ENCODE peak calls at places on chromosomes 4 and X, in six cellular contexts. E is IMR-90, B is H9, L is H1, D is neuronal stem cell, O is trophoblast cell. S is an unnamed sample.

GRCh38 chr4:164239976-164240375 is 514.0 kb upstream of the SMIM31 start:
- DNase-seq in E (no peak), B (no peak), L (no peak), D (no peak), O (peak), S (no peak)

GRCh38 chrX:103373581-103373980 is 2.8 kb upstream of the BEX3 start:
- DNase-seq in E (no peak), B (no peak), L (no peak), D (no peak), O (no peak), S (no peak)

GRCh38 chr4:175419120-175419774 is 392.8 kb downstream of the GPM6A start:
- DNase-seq in E (peak), B (no peak), L (no peak), D (no peak), O (peak), S (peak)

GRCh38 chr4:9808077-9808476 is 26.6 kb downstream of the DRD5 start:
- DNase-seq in E (no peak), B (no peak), L (no peak), D (no peak), O (no peak), S (no peak)

GRCh38 chr4:48462363-48462762 is 20.8 kb upstream of the SLC10A4 start:
- DNase-seq in E (no peak), B (no peak), L (no peak), D (no peak), O (no peak), S (no peak)

GRCh38 chrX:150872773-150873336 is 25.6 kb downstream of the CD99L2 start:
- DNase-seq in E (no peak), B (no peak), L (no peak), D (no peak), O (no peak), S (no peak)

GRCh38 chrX:78710146-78710545 is 37.4 kb upstream of the LPAR4 start:
- DNase-seq in E (peak), B (no peak), L (no peak), D (no peak), O (no peak), S (peak)

GRCh38 chr4:153521995-153522799 is 56.0 kb downstream of the TMEM131L start:
- DNase-seq in E (no peak), B (peak), L (no peak), D (no peak), O (no peak), S (no peak)

GRCh38 chr4:40750461-40751258 is 905 bp downstream of the NSUN7 start:
- DNase-seq in E (no peak), B (peak), L (peak), D (peak), O (peak), S (peak)

GRCh38 chrX:68307767-68308166 is 125.5 kb downstream of the OPHN1 start:
- DNase-seq in E (peak), B (no peak), L (no peak), D (no peak), O (peak), S (peak)

GRCh38 chr4:90328558-90328957 is 201.4 kb downstream of the CCSER1 start:
- DNase-seq in E (peak), B (no peak), L (no peak), D (peak), O (no peak), S (peak)

GRCh38 chr4:79977131-79977840 is 95.7 kb downstream of the ANTXR2 start:
- DNase-seq in E (peak), B (no peak), L (no peak), D (no peak), O (no peak), S (peak)

GRCh38 chrX:110407910-110408545 is 49.4 kb downstream of the RTL9 start:
- DNase-seq in E (peak), B (peak), L (no peak), D (peak), O (peak), S (peak)

GRCh38 chr4:118848242-118848641 is 12.3 kb upstream of the SEC24D start:
- DNase-seq in E (no peak), B (no peak), L (no peak), D (no peak), O (no peak), S (no peak)

GRCh38 chr4:6641164-6641970 is 882 bp downstream of the MRFAP1 start:
- DNase-seq in E (peak), B (no peak), L (no peak), D (no peak), O (peak), S (peak)
- H3K14ac ChIP-seq in E (peak), B (peak), L (no peak), D (peak), O (peak), S (peak)

DNA sequence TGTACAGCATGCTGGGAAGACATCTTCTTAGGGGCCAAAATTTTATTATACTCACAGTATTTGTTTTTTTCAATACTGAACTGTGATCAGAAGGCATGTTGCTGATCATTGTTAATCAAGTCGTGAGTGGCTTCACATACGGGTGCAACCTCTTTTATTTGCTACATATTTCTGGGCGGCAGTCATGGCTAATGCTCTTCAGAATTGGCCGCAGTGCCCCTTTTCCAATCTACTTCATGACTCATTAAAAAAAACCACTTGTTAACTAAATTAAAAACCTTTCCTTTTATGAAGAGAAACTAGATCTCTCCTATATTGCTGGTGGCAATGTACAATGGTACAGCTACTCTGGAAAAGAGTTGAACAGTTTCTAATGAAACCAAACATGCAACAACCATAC is 101.5 kb upstream of the C1GALT1C1 start:
- DNase-seq in E (no peak), B (no peak), L (no peak), D (no peak), O (no peak), S (no peak)
- H3K14ac ChIP-seq in E (no peak), B (no peak), L (no peak), D (no peak), O (no peak), S (no peak)

GRCh38 chrX:148700021-148700420 is 199.6 kb downstream of the AFF2 start:
- DNase-seq in E (no peak), B (no peak), L (no peak), D (no peak), O (no peak), S (no peak)
- H3K14ac ChIP-seq in E (no peak), B (no peak), L (no peak), D (no peak), O (no peak), S (no peak)

GRCh38 chrX:9342581-9343051 is 122.2 kb upstream of the TBL1X start:
- DNase-seq in E (peak), B (peak), L (peak), D (peak), O (peak), S (peak)

GRCh38 chrX:9343971-9344370 is 120.9 kb upstream of the TBL1X start:
- DNase-seq in E (no peak), B (no peak), L (no peak), D (no peak), O (no peak), S (no peak)

GRCh38 chrX:9339603-9340569 is 125.0 kb upstream of the TBL1X start:
- DNase-seq in E (no peak), B (no peak), L (no peak), D (no peak), O (no peak), S (peak)

GRCh38 chrX:9340619-9341304 is 124.1 kb upstream of the TBL1X start:
- DNase-seq in E (peak), B (peak), L (no peak), D (no peak), O (no peak), S (peak)

GRCh38 chrX:9341305-9342201 is 123.3 kb upstream of the TBL1X start:
- DNase-seq in E (peak), B (peak), L (no peak), D (peak), O (peak), S (peak)
- H3K14ac ChIP-seq in E (peak), B (no peak), L (no peak), D (no peak), O (no peak), S (no peak)

GRCh38 chr4:96670381-96670780 is 830.5 kb downstream of the PDHA2 start:
- DNase-seq in E (no peak), B (no peak), L (no peak), D (no peak), O (no peak), S (no peak)
- H3K14ac ChIP-seq in E (no peak), B (no peak), L (no peak), D (no peak), O (no peak), S (no peak)

S was measured in mesenchymal stem cell.